ENCODE peak calls at places on chromosomes 4 and X, in five cellular contexts. H is osteoblast, R is mammary epithelial cell, L is neural progenitor cell, G is K562. Z is an unnamed sample. For H3K36me3, the result is how much of the 10 kb centered on the place peaks cover.

GRCh38 chr4:120630432-120630831 is 292.1 kb downstream of the PRDM5 start:
- DNase-seq in H (no peak), R (no peak), L (peak), G (no peak), Z (no peak)

GRCh38 chr4:66688674-66689073 is 856.6 kb downstream of the CENPC start:
- DNase-seq in H (peak), R (peak), L (no peak), G (no peak), Z (peak)

GRCh38 chr4:20254517-20255250 is 3.0 kb downstream of the SLIT2 start:
- DNase-seq in H (peak), R (no peak), L (peak), G (no peak), Z (peak)

GRCh38 chr4:972651-973424 is 531 bp downstream of the DGKQ start:
- DNase-seq in H (peak), R (peak), L (peak), G (peak), Z (peak)

GRCh38 chr4:158005021-158005420 is 167.8 kb downstream of the GASK1B start:
- DNase-seq in H (no peak), R (no peak), L (no peak), G (no peak), Z (no peak)

GRCh38 chr4:101306225-101306624 is 41.1 kb downstream of the PPP3CA start:
- DNase-seq in H (no peak), R (peak), L (no peak), G (no peak), Z (no peak)

GRCh38 chr4:94446386-94446785 is 5.4 kb upstream of the PDLIM5 start:
- DNase-seq in H (peak), R (peak), L (no peak), G (no peak), Z (no peak)

GRCh38 chr4:188452097-188452496 is 312.9 kb downstream of the TRIML1 start:
- DNase-seq in H (no peak), R (no peak), L (peak), G (no peak), Z (no peak)

GRCh38 chr4:2251073-2251794 is 9.3 kb upstream of the HAUS3 start:
- DNase-seq in H (peak), R (no peak), L (no peak), G (no peak), Z (no peak)

GRCh38 chr4:42369489-42369888 is 27.8 kb upstream of the SHISA3 start:
- DNase-seq in H (no peak), R (no peak), L (no peak), G (no peak), Z (no peak)

GRCh38 chr4:150801833-150802232 is 213.3 kb downstream of the LRBA start:
- DNase-seq in H (no peak), R (no peak), L (no peak), G (no peak), Z (no peak)

GRCh38 chr4:102599455-102599854 is 98.3 kb downstream of the NFKB1 start:
- DNase-seq in H (no peak), R (peak), L (no peak), G (no peak), Z (no peak)
- H3K36me3 ChIP-seq in H (under half), R (under half), L (under half), G (under half), Z (under half)

DNA sequence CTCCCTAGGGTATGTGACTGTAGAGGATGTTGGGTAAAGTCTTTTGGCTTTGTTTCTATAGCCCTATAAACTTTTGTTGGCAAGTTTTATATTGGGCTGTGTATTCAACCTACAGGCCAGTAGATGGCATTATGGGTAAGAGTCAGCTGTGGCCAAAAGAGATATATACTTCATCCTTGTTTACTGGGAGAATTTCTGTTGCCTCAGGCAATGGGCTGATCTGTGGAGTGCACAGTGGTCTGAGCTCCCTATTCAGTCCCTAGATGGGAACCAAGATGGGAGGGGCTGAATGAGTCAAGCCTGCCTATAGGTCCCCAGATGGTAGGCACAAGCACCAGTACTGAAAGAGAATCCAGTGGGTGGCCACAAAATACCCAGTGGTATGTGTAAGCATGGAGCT is 580.6 kb downstream of the EPHA5 start:
- DNase-seq in H (no peak), R (peak), L (peak), G (no peak), Z (peak)
- TF ChIP-seq CTCF in H (peak), R (peak), L (peak), G (no peak), Z (peak)

DNA sequence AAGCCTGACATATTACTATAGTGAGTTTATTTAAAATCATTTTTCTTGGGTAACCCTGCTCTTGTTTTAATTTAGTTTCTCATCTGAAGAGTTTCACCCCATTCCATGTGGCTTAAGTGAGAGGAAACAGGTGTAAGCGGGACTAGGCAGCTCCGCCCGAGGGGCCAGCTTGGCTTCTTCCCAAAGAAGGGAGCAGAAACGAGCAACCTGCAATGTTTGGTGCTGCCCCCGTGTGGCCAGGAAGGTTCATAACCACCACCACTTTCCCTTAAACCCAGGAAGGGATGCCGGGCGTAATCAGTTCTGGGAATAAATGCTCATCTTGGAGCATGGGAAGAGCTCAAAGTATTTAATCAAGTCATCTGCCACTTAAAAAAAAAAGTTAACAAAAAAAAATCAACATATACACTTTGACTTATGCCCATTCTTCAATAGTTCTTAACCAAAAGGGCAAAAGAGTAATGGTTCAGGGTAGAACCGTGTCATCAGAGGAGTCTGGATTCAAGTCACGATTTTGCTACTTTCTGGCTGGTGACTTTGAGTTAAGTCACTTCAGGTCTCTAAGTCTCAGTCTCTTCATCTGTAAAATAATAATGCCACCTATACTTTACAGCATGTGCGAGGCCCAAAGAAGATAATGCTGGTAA is 147.9 kb downstream of the NSUN7 start:
- DNase-seq in H (peak), R (peak), L (peak), G (peak), Z (peak)
- H2AFZ ChIP-seq in H (no peak), R (no peak), L (no peak), G (peak), Z (no peak)

GRCh38 chrX:15808254-15808653 is 18.0 kb downstream of the ZRSR2 start:
- DNase-seq in H (no peak), R (no peak), L (no peak), G (no peak), Z (no peak)
- H3K36me3 ChIP-seq in H (under half), R (under half), L (under half), G (under half), Z (under half)

GRCh38 chr4:145619639-145619996 is 433 bp downstream of the MMAA start:
- DNase-seq in H (peak), R (peak), L (no peak), G (no peak), Z (peak)
- TF ChIP-seq CTCF in H (no peak), R (no peak), L (no peak), G (no peak), Z (no peak)

GRCh38 chr4:38621831-38622230 is 42.2 kb upstream of the KLF3 start:
- DNase-seq in H (no peak), R (no peak), L (no peak), G (no peak), Z (no peak)

GRCh38 chr4:38623260-38623659 is 40.7 kb upstream of the KLF3 start:
- DNase-seq in H (no peak), R (no peak), L (no peak), G (no peak), Z (no peak)

GRCh38 chr4:38620527-38620926 is 43.5 kb upstream of the KLF3 start:
- DNase-seq in H (no peak), R (no peak), L (no peak), G (no peak), Z (no peak)

GRCh38 chr4:38621004-38621684 is 42.9 kb upstream of the KLF3 start:
- DNase-seq in H (peak), R (peak), L (no peak), G (peak), Z (peak)

DNA sequence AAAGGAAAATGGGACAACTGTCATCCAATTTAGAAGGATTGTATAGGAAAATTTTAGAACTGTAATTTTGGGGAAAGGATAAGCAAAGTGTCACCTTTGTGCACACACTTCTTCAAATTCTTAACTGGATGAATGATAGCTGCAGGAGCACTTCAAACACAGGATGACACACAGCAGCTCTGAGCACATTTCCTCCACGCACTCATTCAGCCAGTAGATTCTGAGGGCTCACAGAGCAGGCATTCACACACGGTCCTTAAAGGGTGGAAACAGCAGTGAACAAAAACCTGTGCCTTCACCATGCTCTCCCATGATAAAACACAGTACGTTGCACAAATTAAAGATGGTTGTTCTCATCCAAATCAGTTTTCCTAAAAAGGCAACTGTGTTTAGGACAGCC is 38.5 kb upstream of the KLF3 start:
- DNase-seq in H (no peak), R (no peak), L (no peak), G (no peak), Z (no peak)
- H2AFZ ChIP-seq in H (no peak), R (no peak), L (no peak), G (peak), Z (peak)

DNA sequence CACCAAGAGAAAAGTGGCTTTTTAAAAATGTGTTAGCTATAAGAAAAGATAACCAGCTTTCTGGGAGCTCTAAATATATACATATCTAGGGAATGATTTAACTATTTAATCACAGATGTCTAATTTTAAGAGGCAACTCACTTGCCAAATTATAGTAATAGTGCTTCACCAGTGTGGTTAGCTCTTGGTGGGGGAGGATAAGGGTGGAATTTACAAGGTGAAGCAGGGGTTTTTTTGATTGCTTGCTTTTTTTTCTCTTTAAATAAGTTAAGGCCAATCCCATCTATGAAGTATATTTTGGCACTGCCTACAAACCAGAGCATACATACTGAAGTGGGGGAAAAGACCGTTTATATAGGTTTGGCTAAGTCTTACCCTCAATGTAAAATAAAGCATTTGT is 547.8 kb upstream of the DIPK2B start:
- DNase-seq in H (no peak), R (no peak), L (no peak), G (no peak), Z (no peak)
- H3K36me3 ChIP-seq in H (half or more), R (half or more), L (under half), G (under half), Z (under half)